ENCODE peak calls at places on chromosomes 16 and 17, in five cellular contexts. One of them, this sample, is unnamed.

GRCh38 chr17:80732268-80732667 is 187.6 kb downstream of the RPTOR start:
- DNase-seq in NCI-H1930: no peak
- DNase-seq in BJ: peak
- DNase-seq in H4: no peak
- DNase-seq in activated naive CD4-positive, alpha-beta T cell treated with anti-CD3 and anti-CD28 coated beads for 36 hours: no peak
- DNase-seq in this sample: no peak

GRCh38 chr16:19505600-19506303 is 16.1 kb downstream of the GDE1 start:
- DNase-seq in NCI-H1930: no peak
- DNase-seq in BJ: no peak
- DNase-seq in H4: no peak
- DNase-seq in activated naive CD4-positive, alpha-beta T cell treated with anti-CD3 and anti-CD28 coated beads for 36 hours: no peak
- DNase-seq in this sample: no peak

GRCh38 chr17:9427460-9428315 is 147.9 kb downstream of the STX8 start:
- DNase-seq in NCI-H1930: no peak
- DNase-seq in BJ: no peak
- DNase-seq in H4: no peak
- DNase-seq in activated naive CD4-positive, alpha-beta T cell treated with anti-CD3 and anti-CD28 coated beads for 36 hours: no peak
- DNase-seq in this sample: no peak

GRCh38 chr17:6796887-6797490 is 21.0 kb downstream of the FBXO39 start:
- DNase-seq in NCI-H1930: no peak
- DNase-seq in BJ: no peak
- DNase-seq in H4: no peak
- DNase-seq in activated naive CD4-positive, alpha-beta T cell treated with anti-CD3 and anti-CD28 coated beads for 36 hours: no peak
- DNase-seq in this sample: no peak

GRCh38 chr17:61474235-61474927 is 22.2 kb downstream of the TBX4 start:
- DNase-seq in NCI-H1930: no peak
- DNase-seq in BJ: peak
- DNase-seq in H4: no peak
- DNase-seq in activated naive CD4-positive, alpha-beta T cell treated with anti-CD3 and anti-CD28 coated beads for 36 hours: no peak
- DNase-seq in this sample: no peak

GRCh38 chr16:14394834-14395233 is 235.2 kb downstream of the PARN start:
- DNase-seq in NCI-H1930: no peak
- DNase-seq in BJ: no peak
- DNase-seq in H4: no peak
- DNase-seq in activated naive CD4-positive, alpha-beta T cell treated with anti-CD3 and anti-CD28 coated beads for 36 hours: no peak
- DNase-seq in this sample: no peak

GRCh38 chr17:73363788-73364522 is 52.2 kb upstream of the CDC42EP4 start:
- DNase-seq in NCI-H1930: no peak
- DNase-seq in BJ: no peak
- DNase-seq in H4: no peak
- DNase-seq in activated naive CD4-positive, alpha-beta T cell treated with anti-CD3 and anti-CD28 coated beads for 36 hours: no peak
- DNase-seq in this sample: no peak

GRCh38 chr16:86836503-86837125 is 258.3 kb downstream of the FOXL1 start:
- DNase-seq in NCI-H1930: no peak
- DNase-seq in BJ: peak
- DNase-seq in H4: no peak
- DNase-seq in activated naive CD4-positive, alpha-beta T cell treated with anti-CD3 and anti-CD28 coated beads for 36 hours: no peak
- DNase-seq in this sample: no peak

GRCh38 chr17:61639818-61640217 is 48.8 kb upstream of the NACA2 start:
- DNase-seq in NCI-H1930: no peak
- DNase-seq in BJ: no peak
- DNase-seq in H4: no peak
- DNase-seq in activated naive CD4-positive, alpha-beta T cell treated with anti-CD3 and anti-CD28 coated beads for 36 hours: no peak
- DNase-seq in this sample: no peak

This sample was measured in naive thymus-derived CD8-positive, alpha-beta T cell.